ENCODE peak calls at places on chromosomes 3 and 15, in six cellular contexts. L, Z, E, J, I and B are unnamed samples.

GRCh38 chr15:91789136-91789535 is 64.4 kb upstream of the SLCO3A1 start:
- DNase-seq in L (no peak), Z (no peak), E (no peak), J (no peak), I (no peak), B (no peak)

GRCh38 chr3:176765491-176765890 is 431.8 kb downstream of the TBL1XR1 start:
- DNase-seq in L (no peak), Z (no peak), E (no peak), J (no peak), I (no peak), B (no peak)

GRCh38 chr3:47601310-47601709 is 22.6 kb upstream of the CSPG5 start:
- DNase-seq in L (no peak), Z (no peak), E (no peak), J (no peak), I (no peak), B (no peak)

GRCh38 chr3:180116658-180117057 is 79.9 kb upstream of the PEX5L start:
- DNase-seq in L (no peak), Z (no peak), E (no peak), J (no peak), I (no peak), B (no peak)

GRCh38 chr3:126678691-126679317 is 23.9 kb upstream of the TXNRD3 start:
- DNase-seq in L (no peak), Z (no peak), E (no peak), J (no peak), I (no peak), B (no peak)

GRCh38 chr15:25243800-25244097 is 195.1 kb downstream of the UBE3A start:
- DNase-seq in L (peak; percentile 4), Z (peak; percentile 5), E (no peak), J (no peak), I (no peak), B (no peak)

GRCh38 chr15:79635897-79636596 is 203.9 kb downstream of the MINAR1 start:
- DNase-seq in L (no peak), Z (no peak), E (no peak), J (no peak), I (no peak), B (no peak)

GRCh38 chr3:139323146-139323545 is 20.7 kb upstream of the MRPS22 start:
- DNase-seq in L (no peak), Z (no peak), E (no peak), J (no peak), I (no peak), B (no peak)

GRCh38 chr15:70054884-70055387 is 42.8 kb downstream of the TLE3 start:
- DNase-seq in L (no peak), Z (no peak), E (no peak), J (no peak), I (no peak), B (no peak)

GRCh38 chr3:195249057-195249770 is 21.7 kb downstream of the XXYLT1 start:
- DNase-seq in L (no peak), Z (peak; percentile 12), E (no peak), J (peak; percentile 2), I (no peak), B (no peak)

GRCh38 chr15:28887344-28888174 is 1.8 kb downstream of the APBA2 start:
- DNase-seq in L (no peak), Z (no peak), E (no peak), J (no peak), I (no peak), B (no peak)
- H3K4me3 ChIP-seq in L (no peak overlapping the region), Z (no peak overlapping the region), E (peak overlapping the region; percentile 75), J (no peak overlapping the region), I (no peak overlapping the region), B (peak overlapping the region; percentile 56)

DNA sequence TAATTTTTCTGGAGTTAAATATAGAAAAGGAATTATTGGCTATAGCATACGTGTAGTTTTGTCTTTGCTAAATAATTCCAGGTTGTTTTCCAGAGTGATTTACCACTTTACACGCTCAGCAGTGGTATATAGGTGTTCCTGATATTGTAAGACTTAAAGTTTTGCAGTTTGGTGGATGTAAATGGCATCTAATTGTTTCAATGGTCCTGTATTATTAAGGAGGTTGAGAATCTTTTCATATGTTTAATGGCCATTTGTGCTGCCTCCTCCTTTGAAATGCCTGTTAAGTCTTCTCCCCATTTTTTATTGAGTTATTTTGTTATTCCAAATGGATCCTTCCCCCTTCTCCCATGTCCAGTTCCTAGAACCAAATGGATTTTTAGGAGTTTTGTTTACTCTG is 26.4 kb upstream of the P4HTM start:
- DNase-seq in L (no peak), Z (no peak), E (no peak), J (no peak), I (no peak), B (no peak)
- TF ChIP-seq CTCF in L (no peak), Z (no peak), E (no peak), J (no peak), I (no peak), B (no peak)

GRCh38 chr3:104275199-104275598 is 1091.5 kb upstream of the ALCAM start:
- DNase-seq in L (no peak), Z (no peak), E (no peak), J (no peak), I (no peak), B (no peak)

GRCh38 chr3:104281713-104282112 is 1085.0 kb upstream of the ALCAM start:
- DNase-seq in L (no peak), Z (no peak), E (no peak), J (no peak), I (no peak), B (no peak)

DNA sequence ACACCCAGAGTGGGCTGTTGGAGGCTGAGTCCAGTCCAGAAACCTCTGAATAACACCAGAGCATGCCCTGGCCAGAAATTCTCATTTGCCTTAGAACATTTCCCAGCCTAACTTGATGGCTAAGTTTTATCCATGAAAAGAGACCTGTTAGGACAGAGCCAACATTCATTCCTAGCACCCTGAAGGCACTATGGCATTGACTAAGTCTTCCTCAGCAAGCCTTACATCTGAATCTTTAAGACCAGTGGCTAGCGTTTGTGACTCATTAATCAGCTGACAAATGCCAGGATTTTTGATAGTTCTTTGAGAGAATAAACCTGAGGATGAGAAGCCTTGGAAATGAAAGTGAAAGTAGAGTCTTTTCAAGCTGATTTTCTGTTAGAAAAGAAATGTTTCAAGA is 1087.1 kb upstream of the ALCAM start:
- DNase-seq in L (no peak), Z (no peak), E (no peak), J (no peak), I (peak; percentile 40), B (peak; percentile 22)
- H3K4me3 ChIP-seq in L (no peak overlapping the region), Z (no peak overlapping the region), E (no peak overlapping the region), J (peak overlapping the region; percentile 10), I (no peak overlapping the region), B (no peak overlapping the region)

GRCh38 chr3:125059488-125060245 is 3.9 kb upstream of the HEG1 start:
- DNase-seq in L (no peak), Z (no peak), E (no peak), J (no peak), I (peak; percentile 33), B (no peak)
- TF ChIP-seq CTCF in L (no peak), Z (no peak), E (no peak), J (no peak), I (peak; percentile 8), B (peak; percentile 27)

GRCh38 chr3:168506589-168506988 is 410.9 kb upstream of the GOLIM4 start:
- DNase-seq in L (no peak), Z (no peak), E (no peak), J (no peak), I (no peak), B (no peak)
- H3K4me3 ChIP-seq in L (no peak overlapping the region), Z (no peak overlapping the region), E (no peak overlapping the region), J (no peak overlapping the region), I (no peak overlapping the region), B (no peak overlapping the region)

GRCh38 chr3:46168583-46168982 is 39.5 kb downstream of the CCR1 start:
- DNase-seq in L (no peak), Z (no peak), E (no peak), J (no peak), I (no peak), B (no peak)

GRCh38 chr3:46163551-46163981 is 44.5 kb downstream of the CCR1 start:
- DNase-seq in L (no peak), Z (no peak), E (no peak), J (no peak), I (peak; percentile 7), B (no peak)

DNA sequence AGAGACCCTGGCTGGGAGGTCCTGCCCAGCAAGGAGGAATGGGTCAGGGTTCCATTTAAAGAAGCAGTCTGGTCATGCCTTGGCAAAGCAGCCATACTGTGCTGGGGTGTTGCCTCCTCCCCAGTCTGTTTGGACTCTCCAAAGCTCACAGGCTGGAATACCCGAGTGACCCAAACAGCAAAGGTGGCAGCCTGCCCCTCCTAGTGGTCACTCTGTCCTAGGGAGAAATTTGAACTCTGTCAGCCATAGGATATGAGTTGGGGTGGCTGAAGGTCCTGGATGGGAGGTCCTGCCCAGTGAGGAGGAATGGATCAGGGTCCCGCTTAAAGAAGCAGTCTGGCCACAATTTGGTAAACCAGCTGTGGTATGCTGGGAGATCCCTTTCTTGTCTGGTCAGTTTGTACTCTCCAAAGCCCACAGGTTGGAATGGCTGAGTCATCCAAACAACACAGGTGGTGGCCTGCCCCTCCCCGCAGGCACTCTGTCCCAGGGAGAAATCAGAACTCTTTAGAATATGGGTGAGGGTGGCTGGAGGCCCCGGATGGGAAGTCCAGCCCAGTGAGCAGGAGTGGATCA is 45.0 kb downstream of the CCR1 start:
- DNase-seq in L (no peak), Z (no peak), E (no peak), J (no peak), I (no peak), B (no peak)
- TF ChIP-seq CTCF in L (no peak), Z (no peak), E (peak; percentile 44), J (no peak), I (no peak), B (no peak)

GRCh38 chr3:15768421-15769255 is 29.1 kb downstream of the ANKRD28 start:
- DNase-seq in L (peak; percentile 20), Z (no peak), E (no peak), J (no peak), I (peak; percentile 96), B (peak; percentile 93)
- H3K4me3 ChIP-seq in L (no peak overlapping the region), Z (no peak overlapping the region), E (no peak overlapping the region), J (no peak overlapping the region), I (no peak overlapping the region), B (no peak overlapping the region)

DNA sequence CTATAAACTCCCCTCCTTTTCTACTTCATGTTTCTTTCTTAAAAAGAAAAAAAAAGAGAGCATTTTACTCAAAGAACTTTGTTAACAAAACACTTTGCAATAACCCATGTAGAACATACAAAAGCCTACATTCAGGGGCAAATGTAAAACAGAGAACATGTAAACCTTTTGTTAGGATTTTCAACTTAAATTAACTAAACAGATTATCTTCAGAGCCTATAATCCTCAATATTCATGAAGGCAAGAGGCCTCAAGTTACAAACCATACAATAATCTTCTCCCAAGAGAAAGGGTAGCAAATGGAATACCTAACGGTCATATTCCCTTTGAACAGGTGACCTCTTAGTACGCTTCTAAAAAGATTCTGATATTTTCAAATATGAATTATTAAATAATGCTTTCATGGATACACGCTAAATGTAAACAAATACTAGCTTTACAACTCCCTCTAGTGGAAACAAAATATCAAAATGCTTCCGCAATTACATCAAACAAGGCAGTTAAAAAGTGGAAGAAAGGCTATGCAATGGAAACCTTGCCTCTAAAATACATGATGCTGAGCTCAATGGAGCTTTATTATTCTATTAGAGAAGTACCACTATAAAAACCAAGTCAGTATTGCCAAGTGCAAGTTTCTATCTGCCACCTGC is 9.9 kb downstream of the CEP152 start:
- DNase-seq in L (no peak), Z (no peak), E (no peak), J (no peak), I (peak; percentile 68), B (no peak)
- TF ChIP-seq CTCF in L (peak; percentile 36), Z (peak; percentile 34), E (no peak), J (peak; percentile 64), I (peak; percentile 58), B (no peak)